ENCODE peak calls at places on chromosomes 5 and 9, in four cellular contexts. One of them, this sample, is unnamed.
A peak's percentile ranks its signal among the peaks of the same experiment; 100 is the strongest.

GRCh38 chr9:135448570-135449180 is 30.9 kb upstream of the PPP1R26 start:
- DNase-seq in colonic mucosa: no peak
- DNase-seq in A172: no peak
- DNase-seq in activated gamma-delta T cell treated with Interleukin-2 at 50 U/mL for 16 hours: no peak
- DNase-seq in this sample: no peak

GRCh38 chr5:50889790-50890189 is 223.4 kb downstream of the PARP8 start:
- DNase-seq in colonic mucosa: no peak
- DNase-seq in A172: no peak
- DNase-seq in activated gamma-delta T cell treated with Interleukin-2 at 50 U/mL for 16 hours: no peak
- DNase-seq in this sample: no peak

GRCh38 chr5:38845555-38846378 is at the start of gene OSMR:
- DNase-seq in colonic mucosa: peak; percentile 70
- DNase-seq in A172: peak; percentile 95
- DNase-seq in activated gamma-delta T cell treated with Interleukin-2 at 50 U/mL for 16 hours: no peak
- DNase-seq in this sample: peak; percentile 88

GRCh38 chr9:36487482-36488321 is 85.0 kb upstream of the MELK start:
- DNase-seq in colonic mucosa: peak; percentile 88
- DNase-seq in A172: peak; percentile 77
- DNase-seq in activated gamma-delta T cell treated with Interleukin-2 at 50 U/mL for 16 hours: peak; percentile 89
- DNase-seq in this sample: peak; percentile 94

GRCh38 chr5:71998746-71999145 is 108.5 kb upstream of the MAP1B start:
- DNase-seq in colonic mucosa: no peak
- DNase-seq in A172: no peak
- DNase-seq in activated gamma-delta T cell treated with Interleukin-2 at 50 U/mL for 16 hours: no peak
- DNase-seq in this sample: no peak

GRCh38 chr9:38281917-38282316 is 110.6 kb upstream of the ALDH1B1 start:
- DNase-seq in colonic mucosa: no peak
- DNase-seq in A172: no peak
- DNase-seq in activated gamma-delta T cell treated with Interleukin-2 at 50 U/mL for 16 hours: no peak
- DNase-seq in this sample: no peak

GRCh38 chr5:99721487-99721886 is 792.7 kb upstream of the CHD1 start:
- DNase-seq in colonic mucosa: no peak
- DNase-seq in A172: no peak
- DNase-seq in activated gamma-delta T cell treated with Interleukin-2 at 50 U/mL for 16 hours: no peak
- DNase-seq in this sample: no peak

GRCh38 chr5:91311697-91312501 is 71.2 kb downstream of the ARRDC3 start:
- DNase-seq in colonic mucosa: peak; percentile 50
- DNase-seq in A172: peak; percentile 99
- DNase-seq in activated gamma-delta T cell treated with Interleukin-2 at 50 U/mL for 16 hours: peak; percentile 72
- DNase-seq in this sample: no peak

GRCh38 chr9:3980212-3980611 is 319.7 kb downstream of the GLIS3 start:
- DNase-seq in colonic mucosa: no peak
- DNase-seq in A172: no peak
- DNase-seq in activated gamma-delta T cell treated with Interleukin-2 at 50 U/mL for 16 hours: no peak
- DNase-seq in this sample: no peak

GRCh38 chr5:141369994-141370848 is at the start of gene PCDHGB3:
- DNase-seq in colonic mucosa: no peak
- DNase-seq in A172: no peak
- DNase-seq in activated gamma-delta T cell treated with Interleukin-2 at 50 U/mL for 16 hours: no peak
- DNase-seq in this sample: peak; percentile 44

GRCh38 chr5:140351609-140352334 is 5.4 kb upstream of the HBEGF start:
- DNase-seq in colonic mucosa: peak; percentile 87
- DNase-seq in A172: peak; percentile 79
- DNase-seq in activated gamma-delta T cell treated with Interleukin-2 at 50 U/mL for 16 hours: peak; percentile 66
- DNase-seq in this sample: no peak

GRCh38 chr5:17794829-17795228 is 160.6 kb downstream of the TAF11L14 start:
- DNase-seq in colonic mucosa: no peak
- DNase-seq in A172: no peak
- DNase-seq in activated gamma-delta T cell treated with Interleukin-2 at 50 U/mL for 16 hours: no peak
- DNase-seq in this sample: no peak

GRCh38 chr5:156815988-156816599 is 34.0 kb upstream of the PPP1R2B start:
- DNase-seq in colonic mucosa: peak; percentile 25
- DNase-seq in A172: peak; percentile 25
- DNase-seq in activated gamma-delta T cell treated with Interleukin-2 at 50 U/mL for 16 hours: no peak
- DNase-seq in this sample: peak; percentile 46

GRCh38 chr5:6659941-6660684 is 26.9 kb downstream of the SRD5A1 start:
- DNase-seq in colonic mucosa: no peak
- DNase-seq in A172: no peak
- DNase-seq in activated gamma-delta T cell treated with Interleukin-2 at 50 U/mL for 16 hours: no peak
- DNase-seq in this sample: peak; percentile 89

GRCh38 chr5:10250804-10251276 is 760 bp downstream of the CCT5 start:
- DNase-seq in colonic mucosa: no peak
- DNase-seq in A172: peak; percentile 30
- DNase-seq in activated gamma-delta T cell treated with Interleukin-2 at 50 U/mL for 16 hours: no peak
- DNase-seq in this sample: no peak

GRCh38 chr5:56148453-56148971 is 84.6 kb downstream of the ANKRD55 start:
- DNase-seq in colonic mucosa: no peak
- DNase-seq in A172: no peak
- DNase-seq in activated gamma-delta T cell treated with Interleukin-2 at 50 U/mL for 16 hours: no peak
- DNase-seq in this sample: no peak

GRCh38 chr9:93154293-93154903 is 20.3 kb upstream of the NINJ1 start:
- DNase-seq in colonic mucosa: peak; percentile 53
- DNase-seq in A172: peak; percentile 31
- DNase-seq in activated gamma-delta T cell treated with Interleukin-2 at 50 U/mL for 16 hours: no peak
- DNase-seq in this sample: no peak

GRCh38 chr5:68344447-68345111 is 129.0 kb downstream of the PIK3R1 start:
- DNase-seq in colonic mucosa: no peak
- DNase-seq in A172: peak; percentile 83
- DNase-seq in activated gamma-delta T cell treated with Interleukin-2 at 50 U/mL for 16 hours: no peak
- DNase-seq in this sample: no peak

GRCh38 chr5:72611111-72611724 is 104.0 kb upstream of the ZNF366 start:
- DNase-seq in colonic mucosa: peak; percentile 78
- DNase-seq in A172: peak; percentile 70
- DNase-seq in activated gamma-delta T cell treated with Interleukin-2 at 50 U/mL for 16 hours: peak; percentile 26
- DNase-seq in this sample: peak; percentile 62

This sample was measured in left lobe of liver.